ENCODE peak calls at places on chromosomes 6 and 20, in five cellular contexts. L, E, S, X and U are unnamed samples.

GRCh38 chr6:168410554-168411011 is 30.4 kb upstream of the SMOC2 start:
- DNase-seq in X (peak), L (no peak), E (no peak), S (no peak), U (no peak)

GRCh38 chr6:69022991-69023390 is 387.9 kb downstream of the ADGRB3 start:
- DNase-seq in S (no peak), E (no peak), L (no peak), X (no peak), U (no peak)

GRCh38 chr6:36682328-36683144 is 4.0 kb downstream of the CDKN1A start:
- DNase-seq in L (peak), S (no peak), X (no peak), E (peak), U (peak)

GRCh38 chr20:40687384-40688128 is 1.5 kb downstream of the MAFB start:
- DNase-seq in X (no peak), E (no peak), S (peak), L (peak), U (no peak)

GRCh38 chr6:114941078-114941477 is 598.3 kb upstream of the HS3ST5 start:
- DNase-seq in L (no peak), X (no peak), E (no peak), S (no peak), U (no peak)

GRCh38 chr20:1122388-1123315 is 4.2 kb downstream of the PSMF1 start:
- DNase-seq in S (no peak), E (no peak), X (peak), L (peak), U (no peak)

GRCh38 chr6:87623248-87623647 is 33.3 kb downstream of the ORC3 start:
- DNase-seq in L (no peak), E (no peak), X (no peak), S (no peak), U (no peak)

GRCh38 chr6:8664070-8664469 is 228.7 kb upstream of the SLC35B3 start:
- DNase-seq in E (no peak), X (no peak), L (no peak), S (no peak), U (no peak)

GRCh38 chr6:137044366-137045220 is at the start of gene IL20RA:
- DNase-seq in S (no peak), E (no peak), L (peak), X (no peak), U (peak)

GRCh38 chr20:53608456-53609413 is 15.1 kb upstream of the ZNF217 start:
- DNase-seq in E (peak), X (no peak), S (no peak), L (peak), U (peak)

GRCh38 chr6:112282217-112282616 is 27.9 kb upstream of the LAMA4 start:
- DNase-seq in X (no peak), L (peak), S (peak), E (no peak), U (no peak)

GRCh38 chr20:60055740-60056139 is 97.5 kb downstream of the CDH26 start:
- DNase-seq in S (no peak), X (no peak), L (peak), E (peak), U (peak)

GRCh38 chr6:83966539-83966938 is 67.0 kb upstream of the MRAP2 start:
- DNase-seq in E (no peak), X (no peak), L (no peak), S (no peak), U (no peak)

GRCh38 chr6:15443119-15443518 is 197.2 kb downstream of the JARID2 start:
- DNase-seq in E (no peak), S (no peak), L (no peak), X (no peak), U (no peak)

DNA sequence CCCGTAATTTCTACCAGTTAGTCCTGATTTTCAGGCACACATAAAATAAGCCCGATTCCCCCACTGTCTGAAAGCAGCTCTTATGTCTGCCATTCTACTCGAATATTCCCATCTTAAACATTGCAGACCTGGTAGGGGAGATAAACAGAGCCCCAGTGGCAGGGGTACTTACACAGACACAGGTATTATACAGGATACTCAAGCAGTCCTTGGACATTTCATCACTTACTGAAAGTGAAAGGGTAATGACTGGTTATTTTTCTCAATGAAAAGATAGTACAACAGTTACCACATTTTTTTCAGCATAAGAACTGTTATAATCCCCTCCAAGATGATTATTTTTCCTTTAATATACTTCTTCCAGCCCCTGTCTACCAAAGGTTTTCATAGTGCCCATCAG is 37.8 kb downstream of the TRPC4AP start:
- DNase-seq in L (no peak), X (no peak), E (no peak), S (no peak), U (no peak)
- H3K4me3 ChIP-seq in L (no peak), X (no peak), E (no peak), S (no peak), U (no peak)

GRCh38 chr6:130190701-130191375 is 31.9 kb downstream of the SAMD3 start:
- DNase-seq in X (no peak), E (no peak), L (no peak), S (no peak), U (no peak)
- H3K4me3 ChIP-seq in X (no peak), E (no peak), L (no peak), S (no peak), U (no peak)

GRCh38 chr6:107601406-107601805 is 111.5 kb downstream of the SOBP start:
- DNase-seq in X (no peak), S (no peak), L (no peak), E (no peak), U (no peak)
- H3K4me3 ChIP-seq in X (no peak), S (no peak), L (no peak), E (no peak), U (no peak)

GRCh38 chr6:75402296-75402695 is 91.3 kb downstream of the FILIP1 start:
- DNase-seq in S (no peak), L (peak), E (no peak), X (no peak), U (no peak)
- H3K4me3 ChIP-seq in S (no peak), L (no peak), E (no peak), X (no peak), U (no peak)

DNA sequence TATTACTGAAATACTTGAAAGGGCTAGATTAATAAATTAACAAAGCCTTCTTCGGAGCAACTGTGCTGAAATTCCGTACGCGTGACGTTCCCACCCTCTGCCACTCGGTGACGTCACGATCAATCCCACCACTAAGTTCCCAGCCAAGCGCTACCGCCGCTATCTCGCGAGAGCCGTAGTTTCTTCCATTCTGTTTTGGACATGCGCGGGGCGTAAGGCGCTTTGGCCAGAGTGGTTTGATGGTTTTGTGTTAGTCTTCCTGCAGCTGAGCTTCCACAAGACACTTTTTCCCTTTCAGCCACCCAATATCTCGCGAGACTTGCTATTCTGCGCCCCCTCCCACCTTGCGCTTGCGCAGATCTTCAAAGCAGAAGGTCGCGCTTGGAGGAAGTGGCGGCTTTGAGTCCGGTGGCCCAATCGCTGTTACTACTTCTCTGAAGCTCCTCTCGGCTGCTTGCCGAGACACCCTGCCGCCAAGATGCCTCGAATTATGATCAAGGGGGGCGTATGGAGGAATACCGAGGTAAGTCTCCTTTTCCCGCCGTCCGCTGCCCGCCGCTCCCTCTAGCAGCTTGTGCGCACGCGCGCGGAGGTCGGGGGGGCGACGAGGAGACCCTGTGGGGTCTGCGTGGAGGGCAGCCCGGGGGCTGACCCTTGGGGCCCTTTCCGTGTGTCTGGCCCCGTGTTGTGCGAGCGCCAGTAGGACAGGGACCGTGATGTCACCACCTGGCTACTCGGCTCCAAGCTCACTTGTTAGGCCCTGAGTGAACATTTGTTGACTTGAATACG is at the start of gene CDC5L:
- DNase-seq in E (peak), X (peak), L (peak), S (peak), U (peak)
- H3K4me3 ChIP-seq in E (peak), X (peak), L (peak), S (peak), U (peak)

GRCh38 chr6:100456178-100456880 is 8.4 kb downstream of the SIM1 start:
- DNase-seq in S (no peak), E (no peak), X (no peak), L (no peak), U (no peak)

GRCh38 chr6:100457251-100457990 is 7.3 kb downstream of the SIM1 start:
- DNase-seq in L (no peak), E (no peak), X (no peak), S (no peak), U (no peak)

GRCh38 chr6:100455230-100456124 is 9.2 kb downstream of the SIM1 start:
- DNase-seq in S (no peak), E (no peak), L (no peak), X (no peak), U (no peak)

GRCh38 chr6:100458841-100459154 is 5.9 kb downstream of the SIM1 start:
- DNase-seq in S (no peak), X (no peak), E (no peak), L (no peak), U (no peak)

DNA sequence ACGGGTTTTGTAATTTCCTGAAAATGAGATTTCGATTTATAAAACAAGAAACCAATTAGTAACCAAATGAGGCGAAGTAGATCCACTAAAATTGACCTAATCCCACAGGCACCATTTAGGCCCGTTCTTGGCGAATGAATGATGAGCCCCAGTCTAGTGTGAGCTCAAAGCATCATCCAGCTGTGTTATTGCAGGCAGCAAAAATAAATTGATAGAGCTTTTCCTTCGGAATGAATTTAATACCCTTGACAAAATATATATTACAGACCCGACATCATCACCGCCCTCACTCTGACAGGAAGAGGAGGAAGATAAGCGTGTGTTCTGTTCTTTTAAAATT is 7.9 kb downstream of the SIM1 start:
- DNase-seq in E (no peak), L (no peak), S (no peak), X (no peak), U (no peak)
- H3K4me3 ChIP-seq in E (no peak), L (no peak), S (no peak), X (no peak), U (no peak)